ENCODE peak calls at places on chromosomes 4 and X, in four cellular contexts. O is mucosa of descending colon, N is heart right ventricle, D is C1 segment of cervical spinal cord. H is an unnamed sample.

GRCh38 chr4:40718571-40718970 is 31.2 kb upstream of the NSUN7 start:
- DNase-seq in D (no peak), O (peak), N (no peak), H (no peak)

GRCh38 chrX:151902813-151903591 is 9.7 kb upstream of the MAGEA4 start:
- DNase-seq in D (no peak), O (no peak), N (peak), H (peak)

GRCh38 chr4:115664285-115664684 is 550.9 kb upstream of the NDST4 start:
- DNase-seq in O (no peak), D (no peak), N (no peak), H (no peak)

GRCh38 chr4:177374966-177375365 is 65.3 kb downstream of the NEIL3 start:
- DNase-seq in D (no peak), O (no peak), N (no peak), H (no peak)

GRCh38 chrX:155334486-155335316 is at the start of gene CLIC2:
- DNase-seq in O (no peak), D (no peak), N (peak), H (peak)

GRCh38 chrX:150572206-150572605 is 3.8 kb downstream of the MTM1 start:
- DNase-seq in O (no peak), N (no peak), D (no peak), H (no peak)

GRCh38 chrX:103687696-103688191 is 1.2 kb upstream of the MORF4L2 start:
- DNase-seq in O (no peak), N (peak), D (peak), H (peak)

GRCh38 chr4:173436149-173436579 is 37.2 kb upstream of the SCRG1 start:
- DNase-seq in D (no peak), N (no peak), O (no peak), H (peak)

GRCh38 chr4:38785901-38786402 is 3.2 kb upstream of the TLR10 start:
- DNase-seq in D (peak), O (no peak), N (no peak), H (no peak)

GRCh38 chr4:103429283-103429682 is 231.1 kb upstream of the CENPE start:
- DNase-seq in D (no peak), N (no peak), O (no peak), H (no peak)

GRCh38 chr4:120886183-120886582 is 36.3 kb downstream of the PRDM5 start:
- DNase-seq in D (no peak), O (no peak), N (no peak), H (no peak)

GRCh38 chr4:7541414-7541810 is 106.7 kb upstream of the PSAPL1 start:
- DNase-seq in N (no peak), D (no peak), O (no peak), H (no peak)

GRCh38 chrX:13059676-13060499 is 15.5 kb upstream of the FAM9C start:
- DNase-seq in D (no peak), N (no peak), O (no peak), H (peak)

GRCh38 chr4:85637778-85638177 is 162.8 kb downstream of the ARHGAP24 start:
- DNase-seq in D (no peak), O (no peak), N (no peak), H (no peak)

GRCh38 chr4:65202473-65203264 is 467.6 kb downstream of the EPHA5 start:
- DNase-seq in D (no peak), O (no peak), N (no peak), H (no peak)

GRCh38 chr4:106868381-106869035 is 167.6 kb downstream of the DKK2 start:
- DNase-seq in N (no peak), O (no peak), D (no peak), H (no peak)

GRCh38 chr4:166309286-166309685 is 436.2 kb downstream of the TLL1 start:
- DNase-seq in N (no peak), D (no peak), O (no peak), H (no peak)

GRCh38 chr4:78057135-78057599 is at the start of gene FRAS1:
- DNase-seq in D (peak), O (peak), N (peak), H (peak)

GRCh38 chrX:67544281-67544680 is 460 bp downstream of the AR start:
- DNase-seq in N (peak), D (peak), O (peak), H (peak)

GRCh38 chrX:23841847-23842522 is 59.0 kb downstream of the SAT1 start:
- DNase-seq in N (no peak), D (no peak), O (no peak), H (no peak)

GRCh38 chr4:61520688-61521160 is 320.6 kb downstream of the ADGRL3 start:
- DNase-seq in N (no peak), D (no peak), O (no peak), H (peak)

GRCh38 chr4:14984452-14984851 is 17.8 kb upstream of the CPEB2 start:
- DNase-seq in D (no peak), O (no peak), N (no peak), H (no peak)

GRCh38 chr4:8377103-8378075 is 63.1 kb downstream of the ACOX3 start:
- DNase-seq in D (no peak), N (no peak), O (no peak), H (no peak)

GRCh38 chrX:81301877-81302276 is 100.0 kb downstream of the SH3BGRL start:
- DNase-seq in D (no peak), N (no peak), O (no peak), H (no peak)

GRCh38 chrX:72100824-72101351 is 30.8 kb downstream of the RTL5 start:
- DNase-seq in O (peak), D (no peak), N (no peak), H (no peak)

GRCh38 chr4:64911846-64912245 is 502.6 kb upstream of the TECRL start:
- DNase-seq in O (no peak), N (no peak), D (no peak), H (no peak)

GRCh38 chrX:16745659-16746058 is 26.2 kb downstream of the SYAP1 start:
- DNase-seq in D (no peak), O (no peak), N (no peak), H (no peak)

GRCh38 chr4:155900402-155900801 is 3.1 kb upstream of the TDO2 start:
- DNase-seq in N (peak), O (no peak), D (no peak), H (peak)

GRCh38 chr4:33334416-33334815 is 2614.2 kb downstream of the PCDH7 start:
- DNase-seq in D (no peak), N (no peak), O (no peak), H (no peak)

GRCh38 chr4:175339100-175339707 is 421.0 kb downstream of the ADAM29 start:
- DNase-seq in D (no peak), N (no peak), O (no peak), H (peak)

GRCh38 chrX:119981286-119982070 is 37.9 kb upstream of the NKAP start:
- DNase-seq in N (no peak), D (no peak), O (no peak), H (no peak)

GRCh38 chr4:108342325-108342986 is 173.7 kb upstream of the LEF1 start:
- DNase-seq in N (no peak), O (no peak), D (no peak), H (no peak)

GRCh38 chrX:153004780-153005179 is 10.9 kb upstream of the PNMA5 start:
- DNase-seq in O (no peak), N (no peak), D (no peak), H (no peak)

GRCh38 chrX:73615022-73615421 is 52.0 kb downstream of the CHIC1 start:
- DNase-seq in D (no peak), N (no peak), O (no peak), H (no peak)

GRCh38 chr4:117420966-117421365 is 335.6 kb upstream of the TRAM1L1 start:
- DNase-seq in N (no peak), D (no peak), O (no peak), H (no peak)

GRCh38 chr4:57233391-57233790 is 123.2 kb upstream of the IGFBP7 start:
- DNase-seq in D (no peak), N (no peak), O (no peak), H (peak)

GRCh38 chrX:7198499-7198898 is 50.5 kb upstream of the PUDP start:
- DNase-seq in O (no peak), D (no peak), N (no peak), H (no peak)

H was measured in MG63.